ENCODE peak calls at places on chromosomes 12 and 14, in four cellular contexts. One of them, this sample, is unnamed.

GRCh38 chr12:59055204-59055839 is 135.0 kb upstream of the LRIG3 start:
- DNase-seq in head of caudate nucleus: no peak
- DNase-seq in stimulated activated CD4-positive, alpha-beta T cell treated with anti-CD3 and anti-CD28 coated beads, Interleukin-1b, Interleukin-23, amount 100 ng/mL, for 24 hours: no peak
- DNase-seq in NCI-H1092 treated with DMSO at 0.1 percent for 48 hours: no peak
- DNase-seq in this sample: no peak

GRCh38 chr14:102164241-102164641 is 24.5 kb downstream of the WDR20 start:
- DNase-seq in head of caudate nucleus: no peak
- DNase-seq in NCI-H1092 treated with DMSO at 0.1 percent for 48 hours: no peak
- DNase-seq in stimulated activated CD4-positive, alpha-beta T cell treated with anti-CD3 and anti-CD28 coated beads, Interleukin-1b, Interleukin-23, amount 100 ng/mL, for 24 hours: no peak
- DNase-seq in this sample: no peak

GRCh38 chr14:39467889-39468524 is 35.8 kb upstream of the FBXO33 start:
- DNase-seq in stimulated activated CD4-positive, alpha-beta T cell treated with anti-CD3 and anti-CD28 coated beads, Interleukin-1b, Interleukin-23, amount 100 ng/mL, for 24 hours: no peak
- DNase-seq in head of caudate nucleus: no peak
- DNase-seq in NCI-H1092 treated with DMSO at 0.1 percent for 48 hours: no peak
- DNase-seq in this sample: no peak

GRCh38 chr14:105491366-105492006 is 440 bp downstream of the TEDC1 start:
- DNase-seq in NCI-H1092 treated with DMSO at 0.1 percent for 48 hours: peak
- DNase-seq in stimulated activated CD4-positive, alpha-beta T cell treated with anti-CD3 and anti-CD28 coated beads, Interleukin-1b, Interleukin-23, amount 100 ng/mL, for 24 hours: peak
- DNase-seq in head of caudate nucleus: peak
- DNase-seq in this sample: no peak

GRCh38 chr14:99809376-99809775 is 16.2 kb downstream of the EML1 start:
- DNase-seq in head of caudate nucleus: no peak
- DNase-seq in stimulated activated CD4-positive, alpha-beta T cell treated with anti-CD3 and anti-CD28 coated beads, Interleukin-1b, Interleukin-23, amount 100 ng/mL, for 24 hours: no peak
- DNase-seq in NCI-H1092 treated with DMSO at 0.1 percent for 48 hours: no peak
- DNase-seq in this sample: no peak

GRCh38 chr12:116067892-116068291 is 209.6 kb downstream of the MED13L start:
- DNase-seq in stimulated activated CD4-positive, alpha-beta T cell treated with anti-CD3 and anti-CD28 coated beads, Interleukin-1b, Interleukin-23, amount 100 ng/mL, for 24 hours: no peak
- DNase-seq in NCI-H1092 treated with DMSO at 0.1 percent for 48 hours: no peak
- DNase-seq in head of caudate nucleus: no peak
- DNase-seq in this sample: no peak

GRCh38 chr14:60485057-60485599 is 735 bp downstream of the C14orf39 start:
- DNase-seq in NCI-H1092 treated with DMSO at 0.1 percent for 48 hours: peak
- DNase-seq in head of caudate nucleus: no peak
- DNase-seq in stimulated activated CD4-positive, alpha-beta T cell treated with anti-CD3 and anti-CD28 coated beads, Interleukin-1b, Interleukin-23, amount 100 ng/mL, for 24 hours: no peak
- DNase-seq in this sample: no peak

GRCh38 chr12:41213648-41214047 is 25.5 kb downstream of the PDZRN4 start:
- DNase-seq in stimulated activated CD4-positive, alpha-beta T cell treated with anti-CD3 and anti-CD28 coated beads, Interleukin-1b, Interleukin-23, amount 100 ng/mL, for 24 hours: no peak
- DNase-seq in head of caudate nucleus: no peak
- DNase-seq in NCI-H1092 treated with DMSO at 0.1 percent for 48 hours: no peak
- DNase-seq in this sample: no peak

GRCh38 chr12:58242803-58243628 is 301.6 kb downstream of the ATP23 start:
- DNase-seq in stimulated activated CD4-positive, alpha-beta T cell treated with anti-CD3 and anti-CD28 coated beads, Interleukin-1b, Interleukin-23, amount 100 ng/mL, for 24 hours: no peak
- DNase-seq in NCI-H1092 treated with DMSO at 0.1 percent for 48 hours: no peak
- DNase-seq in head of caudate nucleus: no peak
- DNase-seq in this sample: no peak

GRCh38 chr14:56059054-56059453 is 59.2 kb upstream of the PELI2 start:
- DNase-seq in NCI-H1092 treated with DMSO at 0.1 percent for 48 hours: no peak
- DNase-seq in stimulated activated CD4-positive, alpha-beta T cell treated with anti-CD3 and anti-CD28 coated beads, Interleukin-1b, Interleukin-23, amount 100 ng/mL, for 24 hours: no peak
- DNase-seq in head of caudate nucleus: no peak
- DNase-seq in this sample: no peak

GRCh38 chr14:59997496-59997895 is 77.6 kb downstream of the LRRC9 start:
- DNase-seq in head of caudate nucleus: no peak
- DNase-seq in stimulated activated CD4-positive, alpha-beta T cell treated with anti-CD3 and anti-CD28 coated beads, Interleukin-1b, Interleukin-23, amount 100 ng/mL, for 24 hours: no peak
- DNase-seq in NCI-H1092 treated with DMSO at 0.1 percent for 48 hours: peak
- DNase-seq in this sample: no peak

GRCh38 chr12:131910302-131911110 is 16.1 kb downstream of the ULK1 start:
- DNase-seq in stimulated activated CD4-positive, alpha-beta T cell treated with anti-CD3 and anti-CD28 coated beads, Interleukin-1b, Interleukin-23, amount 100 ng/mL, for 24 hours: no peak
- DNase-seq in head of caudate nucleus: no peak
- DNase-seq in NCI-H1092 treated with DMSO at 0.1 percent for 48 hours: no peak
- DNase-seq in this sample: peak

GRCh38 chr12:112140728-112141127 is 15.4 kb downstream of the TRAFD1 start:
- DNase-seq in NCI-H1092 treated with DMSO at 0.1 percent for 48 hours: no peak
- DNase-seq in head of caudate nucleus: no peak
- DNase-seq in stimulated activated CD4-positive, alpha-beta T cell treated with anti-CD3 and anti-CD28 coated beads, Interleukin-1b, Interleukin-23, amount 100 ng/mL, for 24 hours: no peak
- DNase-seq in this sample: no peak

GRCh38 chr12:119179335-119180021 is 747 bp downstream of the HSPB8 start:
- DNase-seq in head of caudate nucleus: no peak
- DNase-seq in NCI-H1092 treated with DMSO at 0.1 percent for 48 hours: no peak
- DNase-seq in stimulated activated CD4-positive, alpha-beta T cell treated with anti-CD3 and anti-CD28 coated beads, Interleukin-1b, Interleukin-23, amount 100 ng/mL, for 24 hours: no peak
- DNase-seq in this sample: no peak

GRCh38 chr14:79074501-79074900 is 904.3 kb downstream of the NRXN3 start:
- DNase-seq in NCI-H1092 treated with DMSO at 0.1 percent for 48 hours: no peak
- DNase-seq in head of caudate nucleus: no peak
- DNase-seq in stimulated activated CD4-positive, alpha-beta T cell treated with anti-CD3 and anti-CD28 coated beads, Interleukin-1b, Interleukin-23, amount 100 ng/mL, for 24 hours: no peak
- DNase-seq in this sample: no peak

GRCh38 chr12:132023658-132024057 is 73.9 kb downstream of the EP400 start:
- DNase-seq in stimulated activated CD4-positive, alpha-beta T cell treated with anti-CD3 and anti-CD28 coated beads, Interleukin-1b, Interleukin-23, amount 100 ng/mL, for 24 hours: no peak
- DNase-seq in head of caudate nucleus: no peak
- DNase-seq in NCI-H1092 treated with DMSO at 0.1 percent for 48 hours: no peak
- DNase-seq in this sample: no peak

GRCh38 chr12:51923506-51924365 is 16.4 kb downstream of the ACVRL1 start:
- DNase-seq in NCI-H1092 treated with DMSO at 0.1 percent for 48 hours: no peak
- DNase-seq in head of caudate nucleus: peak
- DNase-seq in stimulated activated CD4-positive, alpha-beta T cell treated with anti-CD3 and anti-CD28 coated beads, Interleukin-1b, Interleukin-23, amount 100 ng/mL, for 24 hours: peak
- DNase-seq in this sample: no peak

GRCh38 chr14:69059658-69060648 is 80.9 kb upstream of the ACTN1 start:
- DNase-seq in NCI-H1092 treated with DMSO at 0.1 percent for 48 hours: no peak
- DNase-seq in head of caudate nucleus: no peak
- DNase-seq in stimulated activated CD4-positive, alpha-beta T cell treated with anti-CD3 and anti-CD28 coated beads, Interleukin-1b, Interleukin-23, amount 100 ng/mL, for 24 hours: no peak
- DNase-seq in this sample: no peak

GRCh38 chr14:67620217-67620789 is 583 bp downstream of the ARG2 start:
- DNase-seq in head of caudate nucleus: peak
- DNase-seq in stimulated activated CD4-positive, alpha-beta T cell treated with anti-CD3 and anti-CD28 coated beads, Interleukin-1b, Interleukin-23, amount 100 ng/mL, for 24 hours: no peak
- DNase-seq in NCI-H1092 treated with DMSO at 0.1 percent for 48 hours: peak
- DNase-seq in this sample: no peak

GRCh38 chr14:90299408-90299807 is 32.3 kb downstream of the NRDE2 start:
- DNase-seq in head of caudate nucleus: no peak
- DNase-seq in stimulated activated CD4-positive, alpha-beta T cell treated with anti-CD3 and anti-CD28 coated beads, Interleukin-1b, Interleukin-23, amount 100 ng/mL, for 24 hours: no peak
- DNase-seq in NCI-H1092 treated with DMSO at 0.1 percent for 48 hours: no peak
- DNase-seq in this sample: no peak

GRCh38 chr14:62280366-62280765 is 518.1 kb downstream of the SNAPC1 start:
- DNase-seq in NCI-H1092 treated with DMSO at 0.1 percent for 48 hours: no peak
- DNase-seq in stimulated activated CD4-positive, alpha-beta T cell treated with anti-CD3 and anti-CD28 coated beads, Interleukin-1b, Interleukin-23, amount 100 ng/mL, for 24 hours: no peak
- DNase-seq in head of caudate nucleus: no peak
- DNase-seq in this sample: no peak

GRCh38 chr12:5864913-5865312 is 80.1 kb downstream of the ANO2 start:
- DNase-seq in stimulated activated CD4-positive, alpha-beta T cell treated with anti-CD3 and anti-CD28 coated beads, Interleukin-1b, Interleukin-23, amount 100 ng/mL, for 24 hours: no peak
- DNase-seq in head of caudate nucleus: no peak
- DNase-seq in NCI-H1092 treated with DMSO at 0.1 percent for 48 hours: no peak
- DNase-seq in this sample: no peak

GRCh38 chr14:65258391-65258790 is 154.1 kb upstream of the FUT8 start:
- DNase-seq in stimulated activated CD4-positive, alpha-beta T cell treated with anti-CD3 and anti-CD28 coated beads, Interleukin-1b, Interleukin-23, amount 100 ng/mL, for 24 hours: no peak
- DNase-seq in NCI-H1092 treated with DMSO at 0.1 percent for 48 hours: no peak
- DNase-seq in head of caudate nucleus: no peak
- DNase-seq in this sample: no peak

GRCh38 chr12:122874081-122874480 is 21.8 kb downstream of the VPS37B start:
- DNase-seq in head of caudate nucleus: no peak
- DNase-seq in stimulated activated CD4-positive, alpha-beta T cell treated with anti-CD3 and anti-CD28 coated beads, Interleukin-1b, Interleukin-23, amount 100 ng/mL, for 24 hours: no peak
- DNase-seq in NCI-H1092 treated with DMSO at 0.1 percent for 48 hours: no peak
- DNase-seq in this sample: no peak

GRCh38 chr14:69937367-69937777 is 58.2 kb downstream of the SMOC1 start:
- DNase-seq in stimulated activated CD4-positive, alpha-beta T cell treated with anti-CD3 and anti-CD28 coated beads, Interleukin-1b, Interleukin-23, amount 100 ng/mL, for 24 hours: no peak
- DNase-seq in NCI-H1092 treated with DMSO at 0.1 percent for 48 hours: no peak
- DNase-seq in head of caudate nucleus: no peak
- DNase-seq in this sample: no peak

This sample was measured in nucleus accumbens.